ENCODE peak calls at places on chromosome 9, in ten cellular contexts. J is CD8-positive, alpha-beta T cell; X is HFF-Myc; Y is brain microvascular endothelial cell; Q is foreskin fibroblast; U is fibroblast of the aortic adventitia; C is osteoblast; G is tibial artery; H is lower leg skin; Z is cardiac muscle cell. A is an unnamed sample.
A peak's percentile ranks its signal among the peaks of the same experiment; 100 is the strongest.

GRCh38 chr9:83147487-83148149 is 84.7 kb upstream of the RASEF start:
- DNase-seq in J (no peak), X (no peak), Y (no peak), Q (no peak), U (no peak), C (no peak), G (no peak), H (no peak), Z (no peak), A (no peak)

GRCh38 chr9:33239922-33240321 is at the start of gene SPINK4:
- DNase-seq in J (no peak), X (no peak), Y (no peak), Q (no peak), U (peak; percentile 94), C (no peak), G (no peak), H (peak; percentile 81), Z (peak; percentile 49), A (no peak)

GRCh38 chr9:99299214-99300102 is 77.4 kb downstream of the SEC61B start:
- DNase-seq in J (no peak), X (peak; percentile 20), Y (peak; percentile 66), Q (peak; percentile 75), U (peak; percentile 70), C (peak; percentile 92), G (no peak), H (no peak), Z (peak; percentile 36), A (peak; percentile 42)

GRCh38 chr9:74609671-74610416 is 112.7 kb downstream of the RORB start:
- DNase-seq in J (no peak), X (no peak), Y (no peak), Q (no peak), U (no peak), C (no peak), G (no peak), H (no peak), Z (peak; percentile 1), A (no peak)

GRCh38 chr9:33921967-33922895 is 105.3 kb downstream of the UBE2R2 start:
- DNase-seq in J (no peak), X (no peak), Y (peak; percentile 28), Q (peak; percentile 14), U (peak; percentile 19), C (peak; percentile 77), G (no peak), H (no peak), Z (peak; percentile 32), A (no peak)

GRCh38 chr9:15524845-15525455 is 14.2 kb upstream of the PSIP1 start:
- DNase-seq in J (no peak), X (no peak), Y (no peak), Q (no peak), U (no peak), C (no peak), G (no peak), H (no peak), Z (peak; percentile 47), A (no peak)

GRCh38 chr9:115999498-115999897 is 154.1 kb upstream of the PAPPA start:
- DNase-seq in J (no peak), X (no peak), Y (no peak), Q (peak; percentile 45), U (peak; percentile 72), C (no peak), G (no peak), H (no peak), Z (peak; percentile 67), A (no peak)

GRCh38 chr9:25850803-25851202 is 172.6 kb upstream of the TUSC1 start:
- DNase-seq in J (no peak), X (no peak), Y (no peak), Q (no peak), U (no peak), C (no peak), G (no peak), H (no peak), Z (no peak), A (no peak)

GRCh38 chr9:134382733-134383132 is 56.5 kb downstream of the RXRA start:
- DNase-seq in J (no peak), X (no peak), Y (no peak), Q (no peak), U (no peak), C (no peak), G (no peak), H (no peak), Z (no peak), A (no peak)

GRCh38 chr9:121107041-121107440 is 32.3 kb downstream of the CNTRL start:
- DNase-seq in J (no peak), X (no peak), Y (no peak), Q (no peak), U (peak; percentile 17), C (peak; percentile 38), G (no peak), H (no peak), Z (peak; percentile 29), A (no peak)

GRCh38 chr9:893843-894420 is 52.4 kb downstream of the DMRT1 start:
- DNase-seq in J (peak; percentile 25), X (peak; percentile 20), Y (peak; percentile 40), Q (peak; percentile 16), U (peak; percentile 60), C (peak; percentile 86), G (no peak), H (no peak), Z (peak; percentile 69), A (peak; percentile 19)
- H3K4me3 ChIP-seq in J (no peak overlapping the region), X (no peak overlapping the region), Y (no peak overlapping the region), Q (no peak overlapping the region), U (no peak overlapping the region), C (no peak overlapping the region), G (no peak overlapping the region), H (no peak overlapping the region), Z (no peak overlapping the region), A (no peak overlapping the region)

DNA sequence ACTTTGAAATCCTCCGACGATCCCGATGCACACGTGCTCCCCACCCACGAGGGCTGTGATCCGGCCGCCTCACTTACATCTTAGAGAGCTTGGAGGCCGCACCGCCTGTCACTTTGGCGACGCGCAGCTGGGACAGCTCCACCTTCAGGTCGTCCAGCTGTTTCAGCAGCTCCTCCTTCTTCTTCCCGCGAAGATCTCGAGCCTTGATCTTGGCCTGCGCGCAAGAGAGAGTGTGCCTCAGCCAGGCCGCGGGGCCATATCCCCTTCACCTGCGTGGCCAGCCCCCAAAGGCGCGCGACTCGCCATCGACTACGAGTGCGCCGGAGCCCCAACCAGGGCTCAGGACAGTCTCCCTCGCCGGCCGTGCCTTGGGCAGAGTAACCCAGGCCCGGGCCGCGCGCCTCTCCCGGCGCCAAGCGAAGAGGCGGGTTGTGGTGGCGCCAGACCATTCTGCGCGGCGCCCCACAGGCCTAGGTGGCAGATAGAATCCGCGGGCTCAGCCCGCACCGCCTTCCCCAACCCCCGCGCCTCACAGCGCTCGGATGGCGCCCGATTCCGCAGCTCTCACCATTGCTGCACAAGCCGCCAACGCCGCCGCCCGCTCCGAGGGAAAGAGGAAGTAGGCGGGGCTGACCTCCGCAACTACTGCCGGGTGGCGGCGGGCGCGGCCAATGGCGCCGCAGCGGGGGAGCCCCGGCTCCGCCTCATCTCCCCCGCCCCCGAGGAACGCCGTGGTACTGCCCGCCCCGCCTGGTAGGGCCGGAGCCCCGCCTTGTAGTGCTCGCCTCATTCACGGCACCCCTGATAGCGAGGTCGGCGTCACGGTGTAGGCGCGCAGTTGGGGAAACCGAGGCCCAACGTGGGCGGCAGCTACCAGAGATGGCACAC is at the start of the genes ARPC5L and RPL35:
- DNase-seq in J (peak; percentile 95), X (peak; percentile 60), Y (peak; percentile 89), Q (peak; percentile 94), U (peak; percentile 86), C (peak; percentile 100), G (peak; percentile 96), H (peak; percentile 99), Z (peak; percentile 97), A (peak; percentile 56)
- TF ChIP-seq CTCF in J (no peak), X (peak; percentile 15), Y (no peak), Q (no peak), U (peak; percentile 15), C (peak; percentile 25), G (peak; percentile 17), H (no peak), Z (peak; percentile 27), A (peak; percentile 24)

DNA sequence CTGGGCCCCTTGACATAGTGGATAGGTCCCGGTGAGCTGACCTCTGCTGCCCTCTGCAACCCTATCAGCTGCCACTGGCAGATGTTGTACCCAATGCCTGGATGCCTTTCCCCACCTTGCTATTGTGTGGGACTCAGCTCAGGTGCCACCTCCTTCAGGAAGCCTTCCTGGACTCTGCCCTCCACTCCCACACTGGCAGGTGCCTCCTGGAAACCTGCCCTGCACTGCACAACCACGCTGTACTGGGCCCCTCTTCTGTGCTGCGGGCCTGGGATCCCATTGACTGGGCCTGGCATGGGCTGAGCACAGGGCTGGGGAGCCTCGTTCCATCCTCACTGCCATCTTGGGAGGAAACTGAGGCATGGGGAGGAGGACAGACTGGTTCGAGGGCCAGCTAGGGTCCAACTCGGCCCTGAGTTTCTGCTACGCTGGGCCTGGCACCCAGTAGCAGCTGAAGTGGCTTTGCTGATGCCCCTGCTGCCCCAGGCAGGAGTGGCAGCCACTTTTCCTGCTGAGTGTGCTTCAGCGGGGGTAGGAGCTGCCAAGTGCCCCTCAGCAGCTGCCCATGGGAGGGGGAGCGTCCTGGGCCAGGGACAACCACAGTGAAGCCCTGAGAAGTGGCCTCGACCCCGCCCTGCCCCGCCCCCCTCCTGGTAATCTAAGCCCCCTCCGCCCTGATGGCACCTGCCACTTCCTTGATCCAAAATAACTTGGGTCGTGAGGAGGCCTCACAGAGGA is 1.3 kb downstream of the AK1 start:
- DNase-seq in J (no peak), X (no peak), Y (no peak), Q (no peak), U (no peak), C (peak; percentile 80), G (no peak), H (no peak), Z (no peak), A (no peak)
- H3K4me3 ChIP-seq in J (no peak overlapping the region), X (no peak overlapping the region), Y (no peak overlapping the region), Q (peak overlapping the region; percentile 59), U (peak overlapping the region; percentile 74), C (peak overlapping the region; percentile 81), G (peak overlapping the region; percentile 63), H (no peak overlapping the region), Z (no peak overlapping the region), A (no peak overlapping the region)

DNA sequence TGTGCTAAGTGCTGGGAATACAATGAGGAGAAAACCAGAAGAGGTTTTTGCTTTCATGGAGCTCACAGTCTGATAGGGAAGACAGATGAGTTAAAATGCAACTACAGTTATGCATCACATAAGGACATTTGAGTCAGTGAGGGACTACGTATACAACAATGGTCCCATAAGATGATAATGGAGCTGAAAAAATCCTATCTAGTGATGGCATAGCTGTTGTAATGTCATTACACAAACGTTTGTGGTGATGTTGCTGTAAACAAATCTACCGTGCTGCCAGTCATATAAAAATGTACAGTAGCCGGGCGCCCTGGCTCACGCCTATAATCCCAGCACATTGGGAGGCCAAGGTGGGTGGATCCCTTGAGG is 110.1 kb upstream of the RAD23B start:
- DNase-seq in J (no peak), X (no peak), Y (no peak), Q (no peak), U (no peak), C (no peak), G (no peak), H (no peak), Z (no peak), A (no peak)
- TF ChIP-seq CTCF in J (no peak), X (no peak), Y (no peak), Q (no peak), U (no peak), C (no peak), G (no peak), H (no peak), Z (no peak), A (no peak)